ENCODE peak calls at places on chromosomes 11 and 22, in eight cellular contexts. J, M, P, B, A, D, K and O are unnamed samples. For H3K4me1 and H3K27me3, the result is how much of the 10 kb centered on the place peaks cover.

GRCh38 chr22:30413001-30413400 is 12.6 kb upstream of the MTFP1 start:
- ATAC-seq in J (no peak), M (no peak), D (no peak), K (no peak), B (no peak), P (no peak), A (no peak), O (no peak)

GRCh38 chr22:20992456-20993303 is 9.2 kb downstream of the THAP7 start:
- ATAC-seq in A (no peak), B (no peak), J (no peak), D (no peak), M (no peak), P (no peak), K (no peak), O (no peak)

GRCh38 chr22:29994941-29995340 is 85.3 kb upstream of the HORMAD2 start:
- ATAC-seq in D (no peak), J (peak), B (no peak), A (no peak), P (peak), M (no peak), K (no peak), O (no peak)

GRCh38 chr11:47766363-47767227 is 546 bp downstream of the FNBP4 start:
- ATAC-seq in B (peak), K (peak), P (peak), D (peak), A (peak), M (peak), J (peak), O (peak)

GRCh38 chr11:67384851-67385366 is 6.9 kb upstream of the RAD9A start:
- ATAC-seq in P (no peak), J (no peak), A (no peak), M (no peak), B (no peak), D (no peak), K (no peak), O (no peak)

GRCh38 chr22:45903355-45904149 is 73.4 kb downstream of the WNT7B start:
- ATAC-seq in K (no peak), J (peak), P (no peak), B (peak), M (peak), A (no peak), D (peak), O (peak)

GRCh38 chr22:21961886-21962654 is 9.4 kb upstream of the PPM1F start:
- ATAC-seq in A (peak), M (peak), D (no peak), J (no peak), B (no peak), K (no peak), P (no peak), O (no peak)

GRCh38 chr11:104075716-104076115 is 39.3 kb downstream of the DDI1 start:
- ATAC-seq in J (no peak), D (no peak), M (no peak), P (no peak), A (no peak), B (no peak), K (no peak), O (no peak)

GRCh38 chr22:46122511-46122971 is 27.8 kb upstream of the PPARA start:
- ATAC-seq in A (peak), P (peak), K (peak), D (peak), B (peak), J (peak), M (peak), O (peak)

GRCh38 chr11:40597546-40598113 is 861.8 kb downstream of the LRRC4C start:
- ATAC-seq in P (no peak), M (no peak), B (no peak), D (no peak), A (no peak), K (no peak), J (no peak), O (no peak)

GRCh38 chr11:129881570-129882170 is 13.7 kb downstream of the NFRKB start:
- ATAC-seq in M (peak), K (peak), A (peak), J (peak), P (peak), B (peak), D (no peak), O (no peak)

GRCh38 chr11:9738126-9738525 is 74.2 kb downstream of the SWAP70 start:
- ATAC-seq in D (peak), B (no peak), K (no peak), A (no peak), M (peak), P (no peak), J (no peak), O (peak)

GRCh38 chr11:12502950-12503579 is 125.7 kb downstream of the PARVA start:
- ATAC-seq in A (no peak), D (no peak), M (no peak), K (no peak), P (peak), J (no peak), B (no peak), O (no peak)

GRCh38 chr11:44309483-44310197 is at the start of gene ALX4:
- ATAC-seq in J (no peak), A (no peak), D (no peak), M (peak), K (peak), P (peak), B (peak), O (peak)

GRCh38 chr22:32044913-32045312 is 1.9 kb downstream of the SLC5A1 start:
- ATAC-seq in A (no peak), D (no peak), P (no peak), J (no peak), B (no peak), M (no peak), K (no peak), O (no peak)

GRCh38 chr11:1113405-1114201 is 38.9 kb downstream of the MUC2 start:
- ATAC-seq in B (peak), P (peak), J (peak), A (no peak), K (no peak), M (peak), D (no peak), O (no peak)

GRCh38 chr22:17748555-17749353 is 25.5 kb downstream of the BID start:
- ATAC-seq in D (no peak), A (no peak), P (no peak), K (no peak), B (peak), J (no peak), M (no peak), O (peak)

GRCh38 chr22:30235687-30236170 is 10.8 kb downstream of the LIF start:
- ATAC-seq in B (peak), J (peak), K (no peak), M (peak), D (peak), A (peak), P (no peak), O (no peak)

GRCh38 chr11:114762437-114762836 is 84.1 kb downstream of the NXPE2 start:
- ATAC-seq in D (peak), K (no peak), B (peak), A (no peak), J (peak), P (peak), M (peak), O (no peak)

GRCh38 chr11:87281496-87281895 is 243.8 kb downstream of the TMEM135 start:
- ATAC-seq in A (no peak), B (no peak), J (no peak), M (peak), K (no peak), P (peak), D (no peak), O (peak)

GRCh38 chr11:133929401-133930052 is 27.2 kb downstream of the IGSF9B start:
- ATAC-seq in P (no peak), K (no peak), J (no peak), D (no peak), B (no peak), M (no peak), A (no peak), O (no peak)

GRCh38 chr11:101323997-101324396 is 194.4 kb upstream of the PGR start:
- ATAC-seq in P (no peak), K (no peak), J (no peak), D (no peak), M (no peak), B (peak), A (peak), O (no peak)

GRCh38 chr11:91625495-91625894 is 599.1 kb upstream of the FAT3 start:
- ATAC-seq in J (no peak), A (no peak), K (peak), B (no peak), P (peak), M (no peak), D (no peak), O (no peak)

GRCh38 chr11:74783241-74783871 is 34.7 kb downstream of the RNF169 start:
- ATAC-seq in D (peak), B (no peak), M (peak), K (peak), A (peak), P (no peak), J (no peak), O (no peak)

GRCh38 chr11:115941481-115941993 is 437.3 kb upstream of the CADM1 start:
- ATAC-seq in P (peak), A (no peak), J (no peak), M (peak), B (no peak), D (no peak), K (no peak), O (peak)

GRCh38 chr11:108975641-108976071 is 310.8 kb downstream of the DDX10 start:
- ATAC-seq in K (no peak), A (no peak), M (no peak), P (no peak), B (no peak), D (no peak), J (no peak), O (no peak)

GRCh38 chr11:19938051-19938856 is 222.0 kb downstream of the DBX1 start:
- ATAC-seq in P (peak), B (peak), K (peak), A (peak), M (peak), J (peak), D (peak), O (no peak)

GRCh38 chr11:47123094-47123493 is 53.6 kb downstream of the ARFGAP2 start:
- ATAC-seq in P (no peak), A (no peak), D (no peak), B (no peak), J (no peak), M (no peak), K (no peak), O (no peak)

GRCh38 chr11:26623076-26623666 is 51.1 kb upstream of the MUC15 start:
- ATAC-seq in K (peak), M (no peak), J (no peak), B (no peak), P (no peak), D (no peak), A (no peak), O (no peak)

GRCh38 chr11:11553595-11553994 is 68.2 kb downstream of the GALNT18 start:
- ATAC-seq in P (no peak), J (no peak), M (no peak), K (peak), A (no peak), B (no peak), D (no peak), O (no peak)

GRCh38 chr22:45896961-45897538 is 79.9 kb downstream of the WNT7B start:
- ATAC-seq in D (no peak), J (no peak), P (no peak), K (no peak), M (no peak), A (no peak), B (peak), O (no peak)

GRCh38 chr11:95337972-95338429 is 107.0 kb upstream of the SESN3 start:
- ATAC-seq in B (peak), P (peak), A (no peak), D (peak), K (peak), J (no peak), M (no peak), O (no peak)

GRCh38 chr22:22604326-22605073 is 39.9 kb upstream of the GGTLC2 start:
- ATAC-seq in P (peak), M (no peak), B (peak), A (no peak), J (no peak), K (peak), D (peak), O (no peak)

GRCh38 chr11:129790131-129790530 is 25.5 kb upstream of the TMEM45B start:
- ATAC-seq in P (no peak), K (no peak), A (no peak), M (no peak), B (no peak), J (no peak), D (no peak), O (no peak)

GRCh38 chr11:32312865-32313403 is 122.4 kb downstream of the WT1 start:
- ATAC-seq in K (peak), M (peak), A (peak), D (peak), B (peak), J (peak), P (peak), O (peak)

GRCh38 chr22:45435544-45436139 is 22.1 kb downstream of the RIBC2 start:
- ATAC-seq in K (peak), J (peak), M (peak), B (peak), D (peak), P (peak), A (peak), O (peak)

DNA sequence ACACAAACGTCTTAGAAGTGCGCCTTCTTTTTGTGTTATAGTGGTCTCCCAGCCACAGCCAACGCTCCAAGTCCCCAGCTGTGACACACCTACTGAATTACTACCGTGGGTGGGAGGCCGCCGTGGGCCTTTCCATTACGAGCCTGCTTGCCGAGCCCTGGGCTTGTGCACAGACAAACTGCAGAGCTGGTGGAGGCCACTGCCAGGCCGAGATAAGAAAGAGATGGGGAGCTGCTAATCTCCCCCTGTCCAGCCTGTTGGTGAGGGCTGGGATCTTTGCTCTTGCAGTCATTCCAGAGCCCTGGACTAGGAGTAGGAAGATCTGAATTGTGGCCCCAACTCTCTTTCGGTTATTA is 820 bp downstream of the HMBS start:
- ATAC-seq in M (no peak), K (peak), A (peak), B (peak), J (peak), D (no peak), P (peak), O (no peak)
- H3K4me1 ChIP-seq in M (under half), K (under half), A (under half), B (under half), J (under half), D (under half), P (under half), O (under half)

DNA sequence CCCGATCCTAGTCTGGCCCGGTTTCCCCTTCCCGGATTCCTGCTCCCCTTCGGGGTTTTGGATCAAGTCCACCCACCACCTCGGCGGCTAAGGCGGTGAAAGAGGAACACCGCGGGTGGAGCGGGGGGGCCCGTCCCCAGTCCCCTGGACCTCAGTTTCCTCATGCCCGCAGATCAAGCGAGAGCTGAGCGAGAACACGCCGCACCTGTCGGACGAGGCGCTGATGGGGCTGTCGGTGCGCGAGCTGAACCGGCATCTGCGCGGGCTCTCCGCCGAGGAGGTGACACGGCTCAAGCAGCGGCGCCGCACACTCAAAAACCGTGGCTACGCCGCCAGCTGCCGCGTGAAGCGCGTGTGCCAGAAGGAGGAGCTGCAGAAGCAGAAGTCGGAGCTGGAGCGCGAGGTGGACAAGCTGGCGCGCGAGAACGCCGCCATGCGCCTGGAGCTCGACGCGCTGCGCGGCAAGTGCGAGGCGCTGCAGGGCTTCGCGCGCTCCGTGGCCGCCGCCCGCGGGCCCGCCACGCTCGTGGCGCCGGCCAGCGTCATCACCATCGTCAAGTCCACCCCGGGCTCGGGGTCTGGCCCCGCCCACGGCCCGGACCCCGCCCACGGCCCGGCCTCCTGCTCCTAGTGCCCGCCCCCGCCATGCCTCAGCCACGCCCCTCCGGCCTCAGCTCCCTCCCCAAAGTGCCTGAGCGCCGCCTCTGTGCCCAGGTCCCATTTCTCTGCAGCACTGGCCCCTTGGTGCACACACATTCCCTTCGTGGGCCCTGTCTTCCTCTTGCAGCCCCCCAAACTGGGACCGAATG is 12.7 kb downstream of the MAFF start:
- ATAC-seq in A (peak), D (peak), B (peak), J (no peak), M (no peak), P (peak), K (peak), O (peak)
- TF ChIP-seq POLR2AphosphoS5 in A (no peak), D (peak), B (no peak), J (no peak), M (no peak), P (no peak), K (no peak), O (no peak)

GRCh38 chr11:3156661-3157311 is 8.3 kb downstream of the OSBPL5 start:
- ATAC-seq in A (no peak), J (no peak), B (no peak), M (no peak), D (no peak), P (no peak), K (no peak), O (no peak)
- H3K27me3 ChIP-seq in A (under half), J (half or more), B (under half), M (under half), D (under half), P (under half), K (under half), O (under half)

GRCh38 chr11:65898656-65899355 is 1.4 kb downstream of the FOSL1 start:
- ATAC-seq in P (no peak), A (no peak), M (no peak), K (no peak), J (no peak), B (peak), D (no peak), O (no peak)

GRCh38 chr11:65900125-65900898 is at the start of gene FOSL1:
- ATAC-seq in A (peak), M (peak), J (peak), P (peak), B (peak), K (peak), D (peak), O (peak)

GRCh38 chr11:65903068-65903481 is 2.9 kb upstream of the FOSL1 start:
- ATAC-seq in J (peak), M (peak), B (peak), D (no peak), P (peak), K (no peak), A (peak), O (no peak)

GRCh38 chr11:65899356-65900124 is 648 bp downstream of the FOSL1 start:
- ATAC-seq in K (peak), B (peak), J (peak), M (peak), P (peak), D (peak), A (peak), O (peak)

GRCh38 chr11:65900899-65901180 is 652 bp upstream of the FOSL1 start:
- ATAC-seq in M (no peak), J (no peak), D (no peak), P (no peak), K (no peak), A (no peak), B (no peak), O (no peak)
- H3K4me1 ChIP-seq in M (half or more), J (half or more), D (under half), P (under half), K (under half), A (half or more), B (under half), O (under half)

GRCh38 chr11:70220920-70221319 is 17.8 kb downstream of the FADD start:
- ATAC-seq in K (no peak), B (no peak), P (no peak), A (no peak), M (no peak), D (no peak), J (no peak), O (no peak)

GRCh38 chr11:70230151-70230839 is 27.2 kb downstream of the FADD start:
- ATAC-seq in K (no peak), D (no peak), A (no peak), P (no peak), J (no peak), M (no peak), B (no peak), O (no peak)

GRCh38 chr11:70226967-70227366 is 23.9 kb downstream of the FADD start:
- ATAC-seq in M (no peak), A (peak), D (no peak), J (peak), K (no peak), B (peak), P (peak), O (no peak)

GRCh38 chr11:70229737-70230136 is 26.6 kb downstream of the FADD start:
- ATAC-seq in D (no peak), B (no peak), J (no peak), A (no peak), P (no peak), K (no peak), M (no peak), O (no peak)

DNA sequence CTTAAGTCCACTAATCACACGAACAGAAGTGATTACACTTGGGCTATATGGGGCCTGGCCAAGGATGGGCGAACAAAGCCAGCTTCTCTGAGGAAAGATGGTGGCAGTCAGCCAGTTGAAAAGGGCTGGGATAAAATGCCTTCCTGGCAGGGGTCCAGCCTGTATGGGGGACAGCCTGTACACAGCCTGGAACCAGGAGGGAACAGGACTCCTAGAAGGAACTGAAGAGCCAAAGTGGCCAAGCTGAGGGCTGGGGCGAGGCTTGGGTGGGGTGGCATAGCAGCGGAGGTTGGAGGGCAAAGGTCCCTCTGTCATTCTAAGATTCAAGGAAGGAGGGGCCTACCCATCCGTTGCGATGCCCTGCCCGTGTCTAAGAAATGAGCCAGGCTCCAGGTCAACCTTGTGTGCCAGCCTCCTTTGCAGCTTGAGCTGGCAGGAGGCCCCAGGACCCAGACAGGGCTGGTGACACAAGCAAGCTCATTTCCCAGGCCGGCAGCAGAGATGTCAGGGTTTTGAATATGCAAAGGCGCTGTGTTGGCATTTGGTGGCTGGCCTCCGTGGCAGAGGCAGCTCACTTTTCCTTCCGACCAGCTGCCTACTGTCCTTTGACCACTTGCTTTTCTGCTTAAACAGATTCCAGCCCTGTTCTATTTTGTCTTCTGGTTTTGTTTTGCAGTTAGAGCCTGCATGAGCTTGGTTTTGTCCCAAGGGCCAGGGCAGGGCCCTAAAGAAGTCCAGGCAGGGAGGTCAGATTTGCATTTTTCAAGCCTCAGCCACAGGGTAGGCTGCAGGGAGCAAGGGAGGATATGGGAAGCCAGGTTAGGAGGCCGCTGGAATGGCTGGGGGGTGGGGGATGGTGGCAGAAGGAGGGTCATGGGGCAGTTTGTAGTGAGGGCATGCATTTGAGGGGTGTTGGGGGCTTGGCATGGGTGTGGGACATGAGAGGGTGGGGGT is 22.8 kb downstream of the FADD start:
- ATAC-seq in D (peak), A (no peak), M (peak), K (no peak), J (peak), B (peak), P (no peak), O (no peak)
- TF ChIP-seq POLR2AphosphoS5 in D (no peak), A (no peak), M (no peak), K (no peak), J (no peak), B (no peak), P (no peak), O (no peak)

GRCh38 chr11:64129403-64129802 is 36.5 kb downstream of the MACROD1 start:
- ATAC-seq in P (no peak), D (no peak), M (no peak), B (no peak), J (no peak), A (no peak), K (no peak), O (no peak)
- H3K27me3 ChIP-seq in P (under half), D (under half), M (under half), B (under half), J (under half), A (under half), K (under half), O (under half)

GRCh38 chr22:50078246-50078645 is 7.0 kb downstream of the MLC1 start:
- ATAC-seq in P (no peak), A (no peak), J (no peak), B (no peak), K (no peak), M (no peak), D (no peak), O (no peak)
- H3K4me1 ChIP-seq in P (under half), A (under half), J (under half), B (under half), K (under half), M (under half), D (under half), O (under half)